ENCODE peak calls at places on chromosomes 16 and 17, in six cellular contexts. W is heart right ventricle, B is AG09319, I is neural progenitor cell, K is esophagus squamous epithelium, P is breast epithelium. H is an unnamed sample.

GRCh38 chr17:65066858-65067257 is 10.3 kb upstream of the GNA13 start:
- DNase-seq in W (no peak), K (no peak), B (no peak), I (no peak), P (no peak), H (no peak)

GRCh38 chr16:88461291-88462269 is 8.5 kb downstream of the ZFPM1 start:
- DNase-seq in B (no peak), P (no peak), I (peak), K (no peak), W (no peak), H (no peak)

GRCh38 chr17:54982399-54982798 is 13.8 kb downstream of the STXBP4 start:
- DNase-seq in K (no peak), B (no peak), P (no peak), W (no peak), I (no peak), H (no peak)

GRCh38 chr16:3562914-3563480 is 14.2 kb downstream of the NLRC3 start:
- DNase-seq in B (no peak), I (no peak), P (no peak), W (no peak), K (no peak), H (no peak)

GRCh38 chr17:81665205-81666091 is 957 bp downstream of the OXLD1 start:
- DNase-seq in I (peak), B (no peak), P (no peak), K (no peak), W (no peak), H (no peak)

GRCh38 chr17:1989135-1989534 is 36.0 kb downstream of the RTN4RL1 start:
- DNase-seq in B (peak), I (no peak), K (no peak), P (no peak), W (no peak), H (peak)

GRCh38 chr16:2964416-2965223 is 545 bp downstream of the KREMEN2 start:
- DNase-seq in W (no peak), P (no peak), K (no peak), B (no peak), I (peak), H (no peak)

GRCh38 chr16:27174007-27174406 is 29.3 kb upstream of the KDM8 start:
- DNase-seq in P (no peak), K (no peak), W (no peak), B (no peak), I (no peak), H (no peak)

GRCh38 chr17:50923611-50924010 is 57.5 kb upstream of the TOB1 start:
- DNase-seq in I (no peak), P (no peak), W (no peak), K (no peak), B (no peak), H (no peak)

GRCh38 chr16:28217326-28217725 is 5.6 kb upstream of the XPO6 start:
- DNase-seq in W (no peak), B (no peak), K (no peak), I (no peak), P (no peak), H (no peak)

GRCh38 chr17:38350035-38350434 is 1.6 kb upstream of the SOCS7 start:
- DNase-seq in P (no peak), K (no peak), B (no peak), I (no peak), W (no peak), H (no peak)

GRCh38 chr17:3984719-3985444 is 20.6 kb upstream of the ATP2A3 start:
- DNase-seq in P (no peak), I (no peak), K (no peak), B (no peak), W (no peak), H (no peak)

GRCh38 chr17:80213651-80213975 is 6.5 kb downstream of the SGSH start:
- DNase-seq in I (no peak), B (no peak), K (no peak), W (no peak), P (no peak), H (no peak)

GRCh38 chr17:79023180-79023705 is 726 bp upstream of the C1QTNF1 start:
- DNase-seq in B (no peak), W (no peak), P (no peak), I (no peak), K (no peak), H (no peak)

GRCh38 chr17:59838196-59838911 is 54.4 kb downstream of the TUBD1 start:
- DNase-seq in I (no peak), K (no peak), P (no peak), B (peak), W (no peak), H (no peak)

GRCh38 chr16:52498640-52499039 is 48.3 kb downstream of the TOX3 start:
- DNase-seq in I (peak), P (no peak), B (no peak), K (no peak), W (no peak), H (no peak)

GRCh38 chr16:57354311-57354710 is 4.3 kb upstream of the CCL22 start:
- DNase-seq in K (no peak), I (no peak), P (no peak), W (no peak), B (no peak), H (no peak)

GRCh38 chr17:70307430-70307829 is 138.1 kb downstream of the KCNJ2 start:
- DNase-seq in K (no peak), W (no peak), B (no peak), P (no peak), I (no peak), H (no peak)

GRCh38 chr17:67672592-67672991 is 45.1 kb upstream of the NOL11 start:
- DNase-seq in B (no peak), W (no peak), P (no peak), K (no peak), I (no peak), H (no peak)

GRCh38 chr16:57098188-57098841 is 5.9 kb downstream of the CPNE2 start:
- DNase-seq in K (no peak), B (no peak), I (no peak), W (no peak), P (no peak), H (no peak)

GRCh38 chr16:17358846-17359245 is 111.9 kb downstream of the XYLT1 start:
- DNase-seq in W (no peak), B (no peak), I (peak), K (no peak), P (no peak), H (no peak)

GRCh38 chr16:13919683-13920509 is at the start of gene ERCC4:
- DNase-seq in W (peak), B (peak), P (peak), K (peak), I (peak), H (peak)
- TF ChIP-seq CTCF in W (peak), B (peak), P (peak), K (peak), I (peak), H (peak)

DNA sequence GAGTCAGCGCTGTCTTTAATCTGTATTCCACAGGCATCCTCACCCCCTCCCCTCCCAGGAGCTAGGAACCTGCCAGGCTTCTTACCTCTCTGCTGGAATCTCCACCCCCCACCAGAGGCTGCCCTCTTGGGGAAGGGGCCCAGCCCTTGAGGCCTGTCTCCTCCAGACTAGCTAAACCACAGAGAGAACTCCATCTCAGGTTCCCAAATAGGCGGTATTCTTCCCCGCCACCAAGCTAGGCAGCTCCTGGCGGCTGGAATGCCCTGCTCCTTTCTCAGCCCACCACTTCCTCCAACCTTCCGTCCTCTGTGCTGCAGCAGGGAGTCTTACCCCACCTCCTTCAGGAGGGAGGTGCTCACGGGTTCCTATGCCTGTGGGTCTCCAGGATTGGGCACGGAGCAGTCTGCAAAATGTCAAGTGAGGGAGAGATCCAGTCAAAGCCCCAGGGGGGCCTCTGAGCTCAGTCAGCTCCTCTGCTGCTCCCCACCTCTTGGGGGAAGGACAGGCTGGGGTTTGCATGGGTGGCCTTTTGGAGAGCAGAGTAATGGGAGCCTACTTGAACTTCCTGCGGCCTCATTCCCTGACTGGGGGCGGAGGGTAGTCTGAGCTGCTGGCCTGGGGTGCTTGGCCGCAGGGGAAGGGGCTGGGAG is 55.7 kb downstream of the SREBF1 start:
- DNase-seq in P (no peak), W (no peak), I (peak), K (no peak), B (no peak), H (no peak)
- TF ChIP-seq CTCF in P (peak), W (no peak), I (peak), K (no peak), B (no peak), H (peak)

GRCh38 chr17:76585649-76586593 is at the start of gene ST6GALNAC2:
- DNase-seq in I (peak), W (peak), K (no peak), P (peak), B (no peak), H (no peak)
- TF ChIP-seq CTCF in I (no peak), W (no peak), K (peak), P (peak), B (peak), H (peak)

GRCh38 chr16:11354733-11355574 is 9.7 kb downstream of the RMI2 start:
- DNase-seq in W (no peak), P (no peak), I (no peak), B (no peak), K (no peak), H (no peak)

GRCh38 chr16:11355862-11356261 is 10.6 kb downstream of the RMI2 start:
- DNase-seq in P (no peak), B (no peak), I (no peak), W (no peak), K (no peak), H (no peak)

GRCh38 chr16:11358531-11358930 is 13.3 kb downstream of the RMI2 start:
- DNase-seq in B (no peak), P (no peak), I (no peak), W (no peak), K (no peak), H (no peak)

GRCh38 chr16:11354407-11354732 is 9.1 kb downstream of the RMI2 start:
- DNase-seq in W (no peak), B (no peak), K (no peak), P (no peak), I (no peak), H (no peak)

GRCh38 chr16:11356573-11357331 is 11.5 kb downstream of the RMI2 start:
- DNase-seq in B (no peak), K (no peak), I (peak), W (peak), P (no peak), H (no peak)
- TF ChIP-seq CTCF in B (peak), K (peak), I (peak), W (peak), P (no peak), H (peak)

GRCh38 chr17:47789611-47790520 is 31.7 kb downstream of the OSBPL7 start:
- DNase-seq in P (peak), B (no peak), I (peak), W (peak), K (no peak), H (no peak)
- TF ChIP-seq CTCF in P (peak), B (peak), I (peak), W (peak), K (peak), H (peak)

GRCh38 chr16:81784042-81784785 is 5.1 kb downstream of the PLCG2 start:
- DNase-seq in K (no peak), I (no peak), P (no peak), B (no peak), W (no peak), H (no peak)
- TF ChIP-seq CTCF in K (no peak), I (no peak), P (no peak), B (no peak), W (no peak), H (no peak)

DNA sequence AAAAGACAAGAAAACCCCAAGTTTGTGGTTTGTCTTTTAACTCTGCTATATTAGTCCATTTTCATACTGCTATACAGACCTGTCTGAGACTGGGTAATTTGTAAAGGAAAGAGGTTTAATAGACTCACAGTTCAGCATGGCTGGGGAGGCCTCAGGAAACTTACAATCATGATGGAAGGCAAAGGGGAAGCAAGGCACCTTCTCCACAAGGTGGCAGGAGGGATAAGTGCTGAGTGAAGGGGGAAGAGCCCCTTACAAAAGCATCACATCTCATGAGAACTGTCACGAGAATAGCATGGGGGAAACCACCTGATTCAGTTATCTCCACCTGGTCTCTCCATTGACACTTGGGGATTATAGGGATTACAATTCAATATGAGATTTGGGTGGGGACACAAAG is 13.5 kb upstream of the ADAM11 start:
- DNase-seq in K (no peak), P (no peak), B (no peak), W (no peak), I (no peak), H (no peak)
- TF ChIP-seq CTCF in K (no peak), P (no peak), B (no peak), W (no peak), I (no peak), H (no peak)

GRCh38 chr17:75518983-75519540 is 2.7 kb downstream of the TSEN54 start:
- DNase-seq in K (no peak), B (no peak), I (no peak), P (no peak), W (no peak), H (no peak)
- TF ChIP-seq CTCF in K (no peak), B (no peak), I (peak), P (no peak), W (no peak), H (no peak)

DNA sequence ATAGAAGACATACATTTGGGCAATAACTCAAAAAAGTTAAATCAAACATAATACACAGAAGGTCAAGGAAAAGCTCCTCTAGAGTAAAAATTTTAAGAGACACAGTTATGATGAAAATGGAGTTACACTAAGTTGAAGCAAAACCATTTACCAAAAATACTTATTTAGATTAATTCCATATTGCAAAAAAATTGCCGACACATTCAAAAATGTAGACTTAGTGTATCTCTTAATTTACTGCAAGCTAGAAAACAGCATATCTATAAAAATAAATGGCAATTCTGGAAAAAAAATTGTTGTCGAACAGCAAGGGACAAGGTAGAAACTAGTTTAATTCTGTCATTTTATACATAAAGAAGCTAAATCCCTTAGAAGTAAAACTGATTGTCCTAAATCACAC is 248.7 kb upstream of the KIF2B start:
- DNase-seq in I (no peak), K (no peak), W (no peak), B (no peak), P (no peak), H (no peak)
- TF ChIP-seq CTCF in I (no peak), K (no peak), W (no peak), B (no peak), P (no peak), H (no peak)

DNA sequence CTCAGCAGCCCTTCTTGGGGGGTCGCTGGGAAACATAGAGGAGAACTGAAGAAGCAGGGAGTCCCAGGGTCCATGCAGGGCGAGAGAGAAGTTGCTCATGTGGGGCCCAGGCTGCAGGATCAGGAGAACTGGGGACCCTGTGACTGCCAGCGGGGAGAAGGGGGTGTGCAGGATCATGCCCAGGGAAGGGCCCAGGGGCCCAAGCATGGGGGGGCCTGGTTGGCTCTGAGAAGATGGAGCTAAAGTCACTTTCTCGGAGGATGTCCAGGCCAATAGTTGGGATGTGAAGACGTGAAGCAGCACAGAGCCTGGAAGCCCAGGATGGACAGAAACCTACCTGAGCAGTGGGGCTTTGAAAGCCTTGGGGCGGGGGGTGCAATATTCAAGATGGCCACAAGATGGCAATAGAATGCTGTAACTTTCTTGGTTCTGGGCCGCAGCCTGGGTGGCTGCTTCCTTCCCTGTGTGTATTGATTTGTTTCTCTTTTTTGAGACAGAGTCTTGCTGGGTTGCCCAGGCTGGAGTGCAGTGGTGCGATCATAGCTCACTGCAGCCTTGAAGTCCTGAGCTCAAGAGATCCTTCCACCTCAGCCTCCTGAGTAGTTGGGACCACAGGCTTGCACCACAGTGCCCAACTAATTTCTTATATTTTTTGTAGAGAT is 3.4 kb downstream of the STH start:
- DNase-seq in P (peak), I (peak), W (peak), B (peak), K (no peak), H (peak)
- TF ChIP-seq CTCF in P (peak), I (peak), W (peak), B (peak), K (peak), H (peak)